ENCODE peak calls at places on chromosome 9, in nine cellular contexts. X, H, P, D, G, S, N, V and K are unnamed samples.

GRCh38 chr9:127174386-127175318 is 52.2 kb upstream of the ANGPTL2 start:
- DNase-seq in N (no peak), V (no peak), D (no peak), G (no peak), H (no peak), S (no peak), X (no peak), P (no peak), K (no peak)

GRCh38 chr9:78562021-78562420 is 265.1 kb downstream of the PSAT1 start:
- DNase-seq in G (no peak), N (no peak), D (no peak), V (no peak), X (no peak), H (no peak), P (peak), S (no peak), K (no peak)

GRCh38 chr9:7784472-7784871 is 15.1 kb downstream of the DMAC1 start:
- DNase-seq in S (no peak), N (no peak), X (no peak), V (no peak), G (no peak), P (no peak), H (no peak), D (no peak), K (no peak)

GRCh38 chr9:137406876-137407589 is 15.9 kb downstream of the EXD3 start:
- DNase-seq in P (peak), D (peak), V (peak), H (peak), S (peak), G (no peak), X (peak), N (no peak), K (peak)

GRCh38 chr9:138010274-138010800 is 132.8 kb downstream of the CACNA1B start:
- DNase-seq in D (no peak), P (no peak), V (no peak), G (no peak), S (no peak), H (no peak), N (no peak), X (no peak), K (no peak)

GRCh38 chr9:27933210-27934062 is 360.2 kb upstream of the C9orf72 start:
- DNase-seq in S (no peak), V (no peak), X (no peak), H (peak), P (no peak), G (no peak), N (no peak), D (no peak), K (no peak)

GRCh38 chr9:129174724-129175514 is 3.1 kb downstream of the IER5L start:
- DNase-seq in G (peak), H (peak), N (peak), P (peak), V (peak), X (no peak), S (peak), D (peak), K (peak)

GRCh38 chr9:17315341-17315740 is 180.5 kb downstream of the CNTLN start:
- DNase-seq in P (peak), G (no peak), X (no peak), S (no peak), V (no peak), N (no peak), H (no peak), D (peak), K (no peak)

GRCh38 chr9:33619666-33620404 is 95.8 kb downstream of the ANKRD18B start:
- DNase-seq in S (no peak), V (no peak), D (peak), N (peak), X (no peak), G (no peak), H (no peak), P (peak), K (peak)

GRCh38 chr9:136323420-136323819 is 3.9 kb upstream of the GPSM1 start:
- DNase-seq in N (no peak), V (no peak), G (no peak), X (no peak), D (no peak), H (no peak), P (no peak), S (no peak), K (no peak)

GRCh38 chr9:83056180-83056579 is 6.8 kb downstream of the RASEF start:
- DNase-seq in S (no peak), X (no peak), D (no peak), H (no peak), P (no peak), V (no peak), N (no peak), G (no peak), K (no peak)

GRCh38 chr9:121900163-121900562 is 192.9 kb downstream of the TTLL11 start:
- DNase-seq in S (no peak), H (no peak), V (no peak), D (no peak), X (no peak), G (peak), N (no peak), P (no peak), K (no peak)

GRCh38 chr9:16236326-16236725 is 634.1 kb downstream of the BNC2 start:
- DNase-seq in N (peak), V (no peak), H (no peak), P (peak), G (no peak), S (no peak), D (peak), X (no peak), K (peak)

GRCh38 chr9:129405089-129405830 is 215.6 kb downstream of the C9orf50 start:
- DNase-seq in X (no peak), H (peak), N (peak), D (peak), S (no peak), P (peak), G (no peak), V (no peak), K (no peak)

GRCh38 chr9:109319072-109319630 is 1.7 kb downstream of the EPB41L4B start:
- DNase-seq in H (peak), P (no peak), G (no peak), N (no peak), V (no peak), S (peak), D (no peak), X (no peak), K (no peak)

GRCh38 chr9:138077126-138077525 is 199.5 kb downstream of the CACNA1B start:
- DNase-seq in X (no peak), H (no peak), S (no peak), D (no peak), P (no peak), N (no peak), G (no peak), V (no peak), K (no peak)

GRCh38 chr9:130598188-130598587 is 18.8 kb downstream of the FUBP3 start:
- DNase-seq in X (no peak), N (no peak), D (no peak), V (no peak), S (no peak), G (no peak), P (no peak), H (no peak), K (no peak)

GRCh38 chr9:21682981-21683380 is 119.5 kb upstream of the MTAP start:
- DNase-seq in H (no peak), X (no peak), S (no peak), V (no peak), G (no peak), N (no peak), D (peak), P (peak), K (peak)

GRCh38 chr9:16223074-16223871 is 647.2 kb downstream of the BNC2 start:
- DNase-seq in S (no peak), N (no peak), G (no peak), V (no peak), X (no peak), P (no peak), D (no peak), H (peak), K (no peak)

GRCh38 chr9:108163321-108164005 is 673.9 kb upstream of the KLF4 start:
- DNase-seq in S (no peak), V (no peak), N (no peak), G (no peak), P (peak), X (no peak), D (peak), H (no peak), K (peak)

GRCh38 chr9:111700776-111701175 is 39.4 kb downstream of the GNG10 start:
- DNase-seq in P (no peak), X (no peak), S (no peak), H (no peak), V (no peak), D (no peak), N (no peak), G (no peak), K (no peak)

GRCh38 chr9:133738039-133738805 is at the start of gene SARDH:
- DNase-seq in G (peak), S (no peak), H (peak), D (peak), X (no peak), P (peak), V (peak), N (no peak), K (peak)

GRCh38 chr9:113998114-113998513 is 80.0 kb downstream of the AMBP start:
- DNase-seq in X (no peak), D (no peak), V (no peak), G (no peak), S (no peak), P (no peak), H (no peak), N (no peak), K (no peak)

GRCh38 chr9:129709471-129710460 is 43.1 kb downstream of the PTGES start:
- DNase-seq in D (peak), P (no peak), N (no peak), H (peak), V (no peak), G (no peak), X (no peak), S (no peak), K (no peak)

GRCh38 chr9:113991714-113992113 is 86.4 kb downstream of the AMBP start:
- DNase-seq in V (no peak), N (no peak), X (no peak), D (no peak), G (no peak), P (no peak), S (no peak), H (no peak), K (no peak)

GRCh38 chr9:4226331-4227250 is 73.3 kb downstream of the GLIS3 start:
- DNase-seq in N (no peak), D (no peak), P (peak), G (no peak), S (no peak), X (no peak), V (no peak), H (no peak), K (no peak)

GRCh38 chr9:101162231-101162630 is 133.7 kb downstream of the PLPPR1 start:
- DNase-seq in S (no peak), H (no peak), D (no peak), P (no peak), X (no peak), G (no peak), N (no peak), V (no peak), K (no peak)

GRCh38 chr9:21994526-21994995 is at the start of gene CDKN2B-AS1:
- DNase-seq in S (peak), D (peak), X (no peak), P (peak), V (no peak), H (peak), G (peak), N (no peak), K (peak)

GRCh38 chr9:104009853-104010252 is 84.3 kb upstream of the SMC2 start:
- DNase-seq in X (no peak), N (no peak), D (no peak), H (no peak), S (no peak), G (no peak), P (peak), V (no peak), K (peak)

GRCh38 chr9:110199643-110200042 is 8.3 kb downstream of the C9orf152 start:
- DNase-seq in N (no peak), S (no peak), H (no peak), G (no peak), V (no peak), X (no peak), D (no peak), P (no peak), K (no peak)

GRCh38 chr9:137050570-137050969 is 3.3 kb downstream of the ENTPD2 start:
- DNase-seq in V (no peak), X (no peak), D (no peak), P (no peak), H (no peak), G (no peak), N (no peak), S (no peak), K (no peak)

GRCh38 chr9:4987996-4988421 is 2.9 kb downstream of the JAK2 start:
- DNase-seq in H (peak), X (peak), V (peak), D (peak), N (no peak), G (peak), S (no peak), P (peak), K (peak)

GRCh38 chr9:107489144-107489673 is 360 bp downstream of the KLF4 start:
- DNase-seq in H (peak), G (no peak), N (no peak), D (no peak), X (no peak), P (no peak), V (no peak), S (no peak), K (peak)

GRCh38 chr9:107467416-107467815 is 22.2 kb downstream of the KLF4 start:
- DNase-seq in V (no peak), S (no peak), G (no peak), D (no peak), H (no peak), P (peak), N (no peak), X (no peak), K (peak)